ENCODE peak calls at places on chromosomes 1 and 21, in eight cellular contexts. One of them, this sample, is unnamed.

GRCh38 chr1:117013310-117013850 is 11.8 kb downstream of the CD101 start:
- DNase-seq in left lung: no peak
- DNase-seq in RWPE1: no peak
- DNase-seq in T follicular helper cell: no peak
- DNase-seq in NCI-H1092: no peak
- DNase-seq in PC-9: peak; percentile 49
- DNase-seq in activated CD8-positive, alpha-beta memory T cell treated with anti-CD3 and anti-CD28 coated beads for 4 hours: no peak
- DNase-seq in heart right ventricle: no peak
- DNase-seq in this sample: no peak

GRCh38 chr1:62823556-62823955 is 39.6 kb downstream of the ATG4C start:
- DNase-seq in left lung: no peak
- DNase-seq in RWPE1: no peak
- DNase-seq in T follicular helper cell: no peak
- DNase-seq in NCI-H1092: no peak
- DNase-seq in PC-9: no peak
- DNase-seq in activated CD8-positive, alpha-beta memory T cell treated with anti-CD3 and anti-CD28 coated beads for 4 hours: no peak
- DNase-seq in heart right ventricle: no peak
- DNase-seq in this sample: no peak

GRCh38 chr1:152143147-152143845 is 15.7 kb downstream of the RPTN start:
- DNase-seq in left lung: no peak
- DNase-seq in RWPE1: no peak
- DNase-seq in T follicular helper cell: no peak
- DNase-seq in NCI-H1092: no peak
- DNase-seq in PC-9: no peak
- DNase-seq in activated CD8-positive, alpha-beta memory T cell treated with anti-CD3 and anti-CD28 coated beads for 4 hours: no peak
- DNase-seq in heart right ventricle: no peak
- DNase-seq in this sample: no peak

GRCh38 chr1:21673277-21673780 is 4.2 kb upstream of the RAP1GAP start:
- DNase-seq in left lung: peak; percentile 74
- DNase-seq in RWPE1: no peak
- DNase-seq in T follicular helper cell: no peak
- DNase-seq in NCI-H1092: no peak
- DNase-seq in PC-9: no peak
- DNase-seq in activated CD8-positive, alpha-beta memory T cell treated with anti-CD3 and anti-CD28 coated beads for 4 hours: no peak
- DNase-seq in heart right ventricle: peak; percentile 82
- DNase-seq in this sample: no peak

GRCh38 chr21:37028579-37028978 is 22.1 kb downstream of the RIPPLY3 start:
- DNase-seq in left lung: no peak
- DNase-seq in RWPE1: no peak
- DNase-seq in T follicular helper cell: no peak
- DNase-seq in NCI-H1092: no peak
- DNase-seq in PC-9: no peak
- DNase-seq in activated CD8-positive, alpha-beta memory T cell treated with anti-CD3 and anti-CD28 coated beads for 4 hours: no peak
- DNase-seq in heart right ventricle: no peak
- DNase-seq in this sample: no peak

GRCh38 chr1:16521288-16521583 is 7.2 kb upstream of the RNU1-1 start:
- DNase-seq in left lung: no peak
- DNase-seq in RWPE1: no peak
- DNase-seq in T follicular helper cell: no peak
- DNase-seq in NCI-H1092: no peak
- DNase-seq in PC-9: no peak
- DNase-seq in activated CD8-positive, alpha-beta memory T cell treated with anti-CD3 and anti-CD28 coated beads for 4 hours: no peak
- DNase-seq in heart right ventricle: no peak
- DNase-seq in this sample: no peak

GRCh38 chr1:65959896-65960295 is 167.2 kb downstream of the PDE4B start:
- DNase-seq in left lung: no peak
- DNase-seq in RWPE1: no peak
- DNase-seq in T follicular helper cell: no peak
- DNase-seq in NCI-H1092: no peak
- DNase-seq in PC-9: no peak
- DNase-seq in activated CD8-positive, alpha-beta memory T cell treated with anti-CD3 and anti-CD28 coated beads for 4 hours: no peak
- DNase-seq in heart right ventricle: no peak
- DNase-seq in this sample: no peak

GRCh38 chr1:220485131-220485530 is 42.8 kb upstream of the MARK1 start:
- DNase-seq in left lung: no peak
- DNase-seq in RWPE1: no peak
- DNase-seq in T follicular helper cell: no peak
- DNase-seq in NCI-H1092: no peak
- DNase-seq in PC-9: no peak
- DNase-seq in activated CD8-positive, alpha-beta memory T cell treated with anti-CD3 and anti-CD28 coated beads for 4 hours: no peak
- DNase-seq in heart right ventricle: no peak
- DNase-seq in this sample: no peak

GRCh38 chr21:42850866-42851391 is 28.4 kb downstream of the WDR4 start:
- DNase-seq in left lung: no peak
- DNase-seq in RWPE1: no peak
- DNase-seq in T follicular helper cell: no peak
- DNase-seq in NCI-H1092: no peak
- DNase-seq in PC-9: no peak
- DNase-seq in activated CD8-positive, alpha-beta memory T cell treated with anti-CD3 and anti-CD28 coated beads for 4 hours: no peak
- DNase-seq in heart right ventricle: no peak
- DNase-seq in this sample: no peak

GRCh38 chr1:12204140-12204539 is 25.7 kb upstream of the VPS13D start:
- DNase-seq in left lung: no peak
- DNase-seq in RWPE1: no peak
- DNase-seq in T follicular helper cell: no peak
- DNase-seq in NCI-H1092: no peak
- DNase-seq in PC-9: no peak
- DNase-seq in activated CD8-positive, alpha-beta memory T cell treated with anti-CD3 and anti-CD28 coated beads for 4 hours: peak; percentile 57
- DNase-seq in heart right ventricle: no peak
- DNase-seq in this sample: no peak

GRCh38 chr1:223007935-223008334 is 135.1 kb downstream of the TLR5 start:
- DNase-seq in left lung: no peak
- DNase-seq in RWPE1: no peak
- DNase-seq in T follicular helper cell: no peak
- DNase-seq in NCI-H1092: no peak
- DNase-seq in PC-9: no peak
- DNase-seq in activated CD8-positive, alpha-beta memory T cell treated with anti-CD3 and anti-CD28 coated beads for 4 hours: no peak
- DNase-seq in heart right ventricle: no peak
- DNase-seq in this sample: no peak

GRCh38 chr1:24060482-24060881 is 51.5 kb downstream of the MYOM3 start:
- DNase-seq in left lung: no peak
- DNase-seq in RWPE1: no peak
- DNase-seq in T follicular helper cell: no peak
- DNase-seq in NCI-H1092: no peak
- DNase-seq in PC-9: no peak
- DNase-seq in activated CD8-positive, alpha-beta memory T cell treated with anti-CD3 and anti-CD28 coated beads for 4 hours: no peak
- DNase-seq in heart right ventricle: no peak
- DNase-seq in this sample: no peak